ENCODE peak calls at places on chromosome 2, in four cellular contexts. Q is H9, B is K562, N is astrocyte. X is an unnamed sample.

GRCh38 chr2:75710220-75710576 is 517 bp downstream of the GCFC2 start:
- DNase-seq in B (no peak), N (no peak), Q (no peak), X (no peak)

GRCh38 chr2:177817300-177817699 is 255.3 kb downstream of the PDE11A start:
- DNase-seq in Q (no peak), B (no peak), N (no peak), X (no peak)

GRCh38 chr2:186862869-186863709 is 14.1 kb upstream of the ZSWIM2 start:
- DNase-seq in N (peak), Q (no peak), B (peak), X (peak)

GRCh38 chr2:45452866-45453265 is 158.2 kb downstream of the SRBD1 start:
- DNase-seq in B (no peak), N (peak), Q (no peak), X (no peak)

GRCh38 chr2:96584017-96584416 is 47.5 kb downstream of the ARID5A start:
- DNase-seq in Q (no peak), N (peak), B (no peak), X (no peak)

GRCh38 chr2:96264086-96264485 is 1.7 kb downstream of the TMEM127 start:
- DNase-seq in B (no peak), Q (no peak), N (no peak), X (no peak)

GRCh38 chr2:161138429-161138828 is 21.8 kb upstream of the TANK start:
- DNase-seq in Q (no peak), B (no peak), N (no peak), X (no peak)

GRCh38 chr2:74003494-74004211 is 18.9 kb downstream of the TET3 start:
- DNase-seq in N (peak), B (peak), Q (peak), X (no peak)

GRCh38 chr2:2265747-2266259 is 65.3 kb downstream of the MYT1L start:
- DNase-seq in N (no peak), B (no peak), Q (no peak), X (no peak)

GRCh38 chr2:64277101-64277849 is 133.1 kb upstream of the PELI1 start:
- DNase-seq in Q (peak), B (no peak), N (peak), X (no peak)

GRCh38 chr2:17610521-17610920 is 70.0 kb downstream of the VSNL1 start:
- DNase-seq in N (peak), B (no peak), Q (no peak), X (no peak)

GRCh38 chr2:203846490-203847105 is 21.0 kb upstream of the CTLA4 start:
- DNase-seq in N (no peak), Q (no peak), B (no peak), X (no peak)

GRCh38 chr2:174914894-174915760 is 90.1 kb downstream of the CHN1 start:
- DNase-seq in N (no peak), Q (no peak), B (no peak), X (no peak)

GRCh38 chr2:99804969-99805368 is 315.2 kb upstream of the REV1 start:
- DNase-seq in B (no peak), Q (no peak), N (no peak), X (no peak)

GRCh38 chr2:68995911-68996310 is 17.1 kb upstream of the ANTXR1 start:
- DNase-seq in Q (no peak), B (no peak), N (no peak), X (peak)

GRCh38 chr2:225864394-225864793 is 464.9 kb downstream of the NYAP2 start:
- DNase-seq in B (no peak), Q (no peak), N (no peak), X (no peak)

GRCh38 chr2:8149011-8149410 is 532.8 kb upstream of the ID2 start:
- DNase-seq in N (no peak), B (no peak), Q (no peak), X (no peak)

GRCh38 chr2:197261808-197262226 is 48.8 kb downstream of the ANKRD44 start:
- DNase-seq in B (no peak), N (peak), Q (no peak), X (no peak)

GRCh38 chr2:195596840-195597239 is 60.2 kb upstream of the SLC39A10 start:
- DNase-seq in Q (no peak), N (no peak), B (no peak), X (no peak)

GRCh38 chr2:43853141-43854081 is 14.6 kb downstream of the ABCG8 start:
- DNase-seq in N (no peak), Q (no peak), B (peak), X (no peak)

GRCh38 chr2:148899638-148900318 is 24.8 kb downstream of the KIF5C start:
- DNase-seq in B (no peak), Q (no peak), N (no peak), X (no peak)

GRCh38 chr2:207764096-207764630 is 5.5 kb downstream of the FZD5 start:
- DNase-seq in Q (no peak), B (no peak), N (no peak), X (no peak)

GRCh38 chr2:204258900-204259299 is 286.4 kb upstream of the PARD3B start:
- DNase-seq in B (no peak), Q (no peak), N (no peak), X (no peak)

GRCh38 chr2:147715807-147716206 is 129.0 kb upstream of the ACVR2A start:
- DNase-seq in B (no peak), N (peak), Q (no peak), X (no peak)

GRCh38 chr2:198375073-198375430 is 570.7 kb downstream of the PLCL1 start:
- DNase-seq in B (no peak), N (no peak), Q (no peak), X (no peak)

GRCh38 chr2:176432439-176432838 is 163.2 kb downstream of the MTX2 start:
- DNase-seq in N (no peak), B (no peak), Q (no peak), X (no peak)

GRCh38 chr2:215723011-215723410 is 287.1 kb upstream of the FN1 start:
- DNase-seq in N (peak), Q (no peak), B (no peak), X (no peak)

GRCh38 chr2:120825370-120826259 is 89.9 kb downstream of the GLI2 start:
- DNase-seq in N (peak), B (no peak), Q (no peak), X (no peak)

GRCh38 chr2:112814278-112814677 is 22.3 kb downstream of the IL1B start:
- DNase-seq in B (no peak), N (no peak), Q (peak), X (peak)

GRCh38 chr2:341017-341542 is 53.2 kb upstream of the ALKAL2 start:
- DNase-seq in B (no peak), Q (no peak), N (no peak), X (no peak)

GRCh38 chr2:234258562-234259141 is 208.2 kb downstream of the SPP2 start:
- DNase-seq in N (peak), Q (no peak), B (no peak), X (no peak)

GRCh38 chr2:189125195-189125594 is 54.4 kb downstream of the COL5A2 start:
- DNase-seq in N (no peak), Q (no peak), B (no peak), X (no peak)

GRCh38 chr2:239544846-239545465 is 144.1 kb upstream of the HDAC4 start:
- DNase-seq in Q (no peak), B (no peak), N (no peak), X (no peak)

GRCh38 chr2:152716805-152717241 is 438 bp downstream of the PRPF40A start:
- DNase-seq in N (peak), Q (no peak), B (peak), X (peak)

GRCh38 chr2:222982010-222982908 is 69.7 kb upstream of the KCNE4 start:
- DNase-seq in N (peak), B (no peak), Q (peak), X (peak)

GRCh38 chr2:140502951-140503630 is 1627.7 kb downstream of the LRP1B start:
- DNase-seq in N (peak), B (no peak), Q (no peak), X (no peak)

GRCh38 chr2:29295843-29296242 is 180.6 kb downstream of the CLIP4 start:
- DNase-seq in Q (peak), N (no peak), B (no peak), X (no peak)

GRCh38 chr2:235698028-235698427 is 204.2 kb downstream of the AGAP1 start:
- DNase-seq in Q (no peak), N (no peak), B (no peak), X (no peak)

GRCh38 chr2:235697041-235697440 is 203.2 kb downstream of the AGAP1 start:
- DNase-seq in B (no peak), N (no peak), Q (no peak), X (no peak)

GRCh38 chr2:235694721-235695601 is 201.1 kb downstream of the AGAP1 start:
- DNase-seq in N (no peak), Q (no peak), B (no peak), X (peak)

GRCh38 chr2:235693279-235693678 is 199.4 kb downstream of the AGAP1 start:
- DNase-seq in B (no peak), Q (no peak), N (no peak), X (no peak)

DNA sequence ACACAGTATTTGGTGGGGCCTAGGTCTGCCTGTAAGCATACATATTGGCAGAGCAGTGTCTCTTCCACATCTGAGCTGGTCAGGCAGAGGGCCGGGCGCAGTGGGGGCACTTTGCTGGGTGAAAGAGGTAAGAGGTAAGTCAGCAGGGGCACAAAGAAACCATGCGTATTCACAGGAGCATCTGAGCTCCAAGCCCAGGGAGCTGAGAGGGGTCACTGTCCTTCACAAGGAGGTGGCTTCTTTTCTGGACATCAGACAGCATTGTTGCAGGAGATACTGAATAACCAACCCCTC is 201.7 kb downstream of the AGAP1 start:
- DNase-seq in Q (no peak), N (no peak), B (no peak), X (no peak)
- H3K27ac ChIP-seq in Q (no peak), N (no peak), B (no peak), X (no peak)

GRCh38 chr2:20616341-20616871 is 34.5 kb downstream of the HS1BP3 start:
- DNase-seq in B (no peak), Q (no peak), N (no peak), X (no peak)

GRCh38 chr2:20617081-20617575 is 33.8 kb downstream of the HS1BP3 start:
- DNase-seq in B (peak), Q (peak), N (no peak), X (no peak)

GRCh38 chr2:20615046-20615465 is 35.8 kb downstream of the HS1BP3 start:
- DNase-seq in N (no peak), Q (no peak), B (no peak), X (no peak)

GRCh38 chr2:20614201-20615045 is 36.5 kb downstream of the HS1BP3 start:
- DNase-seq in Q (peak), B (no peak), N (peak), X (peak)

GRCh38 chr2:20615466-20616241 is 35.2 kb downstream of the HS1BP3 start:
- DNase-seq in N (no peak), Q (no peak), B (no peak), X (peak)
- H3K9ac ChIP-seq in N (no peak), Q (no peak), B (no peak), X (peak)

GRCh38 chr2:84881581-84882414 is 914 bp upstream of the TRABD2A start:
- DNase-seq in B (peak), N (peak), Q (peak), X (peak)
- H3K27ac ChIP-seq in B (no peak), N (no peak), Q (no peak), X (no peak)

GRCh38 chr2:54904836-54905235 is 145.4 kb downstream of the RTN4 start:
- DNase-seq in Q (no peak), B (no peak), N (no peak), X (peak)
- H3K9ac ChIP-seq in Q (no peak), B (no peak), N (no peak), X (no peak)

GRCh38 chr2:72780483-72780882 is 45.4 kb downstream of the EXOC6B start:
- DNase-seq in B (no peak), N (peak), Q (no peak), X (peak)
- H3K27ac ChIP-seq in B (no peak), N (no peak), Q (no peak), X (no peak)

DNA sequence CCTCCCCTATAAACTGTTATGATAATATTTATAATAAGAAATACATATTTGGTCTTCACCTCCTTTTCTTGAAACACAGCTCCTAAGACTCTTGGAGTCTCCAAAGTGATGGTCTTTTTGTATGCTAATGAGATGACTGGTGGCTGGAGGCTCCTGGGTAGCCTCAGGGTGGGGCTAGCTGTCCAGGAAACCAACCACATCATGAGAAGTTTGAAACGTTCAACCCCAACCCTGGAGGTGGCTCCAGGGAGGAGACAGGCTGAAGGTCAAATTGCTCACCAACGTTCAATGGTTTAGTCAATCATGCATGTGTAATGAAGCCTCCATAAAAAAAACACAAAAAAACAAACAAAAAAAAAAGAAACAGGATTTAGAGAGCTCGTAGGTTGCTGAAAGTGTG is 298.7 kb upstream of the MGAT5 start:
- DNase-seq in Q (no peak), B (no peak), N (no peak), X (no peak)
- H3K9ac ChIP-seq in Q (no peak), B (no peak), N (no peak), X (no peak)

DNA sequence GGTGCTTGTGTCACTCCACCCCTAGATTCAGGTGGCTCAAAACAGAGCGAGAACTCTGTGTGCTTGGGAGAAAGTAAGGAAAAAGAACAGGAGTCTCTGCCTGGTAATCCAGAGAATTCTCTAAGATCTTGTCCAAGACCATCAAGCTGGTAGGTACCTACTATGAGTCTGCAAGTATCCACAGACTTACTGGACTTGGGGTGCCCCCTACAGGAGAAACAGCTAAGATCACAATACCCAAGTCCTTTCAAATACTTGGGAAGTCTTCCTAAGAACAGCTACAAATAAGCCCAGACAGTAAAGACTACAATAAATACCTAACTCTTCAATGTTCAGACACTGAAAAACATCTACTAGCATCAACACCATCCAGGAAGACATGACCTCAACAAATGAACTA is 1143.6 kb upstream of the ACVR2A start:
- DNase-seq in B (no peak), N (no peak), Q (peak), X (no peak)
- H3K27ac ChIP-seq in B (no peak), N (no peak), Q (no peak), X (no peak)

GRCh38 chr2:26189751-26190150 is 16.9 kb downstream of the GAREM2 start:
- DNase-seq in N (no peak), B (no peak), Q (no peak), X (no peak)
- H3K9ac ChIP-seq in N (no peak), B (no peak), Q (no peak), X (no peak)